ENCODE peak calls at places on chromosomes 12 and 14, in four cellular contexts. One of them, this sample, is unnamed.

GRCh38 chr14:35341454-35342159 is 49.4 kb downstream of the PSMA6 start:
- DNase-seq in activated naive CD4-positive, alpha-beta T cell: no peak
- DNase-seq in DMS79: peak; percentile 100
- DNase-seq in OCI-LY7: no peak
- DNase-seq in this sample: no peak

GRCh38 chr14:73752297-73752992 is 38.3 kb upstream of the PNMA1 start:
- DNase-seq in activated naive CD4-positive, alpha-beta T cell: no peak
- DNase-seq in DMS79: peak; percentile 74
- DNase-seq in OCI-LY7: peak; percentile 48
- DNase-seq in this sample: no peak

GRCh38 chr14:101707285-101707842 is 54.1 kb upstream of the PPP2R5C start:
- DNase-seq in activated naive CD4-positive, alpha-beta T cell: no peak
- DNase-seq in DMS79: peak; percentile 83
- DNase-seq in OCI-LY7: peak; percentile 83
- DNase-seq in this sample: peak; percentile 74

GRCh38 chr14:55448146-55448614 is 7.8 kb upstream of the TBPL2 start:
- DNase-seq in activated naive CD4-positive, alpha-beta T cell: no peak
- DNase-seq in DMS79: peak; percentile 49
- DNase-seq in OCI-LY7: no peak
- DNase-seq in this sample: no peak

GRCh38 chr12:62803756-62804155 is 131.2 kb downstream of the PPM1H start:
- DNase-seq in activated naive CD4-positive, alpha-beta T cell: no peak
- DNase-seq in DMS79: peak; percentile 52
- DNase-seq in OCI-LY7: no peak
- DNase-seq in this sample: no peak

GRCh38 chr14:59337151-59337611 is 128.0 kb downstream of the GPR135 start:
- DNase-seq in activated naive CD4-positive, alpha-beta T cell: no peak
- DNase-seq in DMS79: no peak
- DNase-seq in OCI-LY7: no peak
- DNase-seq in this sample: no peak

GRCh38 chr12:34389378-34390170 is 367.3 kb downstream of the ALG10 start:
- DNase-seq in activated naive CD4-positive, alpha-beta T cell: no peak
- DNase-seq in DMS79: no peak
- DNase-seq in OCI-LY7: no peak
- DNase-seq in this sample: no peak

GRCh38 chr12:106585862-106586534 is 3.2 kb downstream of the RFX4 start:
- DNase-seq in activated naive CD4-positive, alpha-beta T cell: no peak
- DNase-seq in DMS79: no peak
- DNase-seq in OCI-LY7: no peak
- DNase-seq in this sample: no peak

GRCh38 chr14:62706217-62706616 is 339.0 kb downstream of the KCNH5 start:
- DNase-seq in activated naive CD4-positive, alpha-beta T cell: no peak
- DNase-seq in DMS79: no peak
- DNase-seq in OCI-LY7: no peak
- DNase-seq in this sample: no peak

GRCh38 chr12:46264057-46264456 is 4.8 kb downstream of the SLC38A1 start:
- DNase-seq in activated naive CD4-positive, alpha-beta T cell: no peak
- DNase-seq in DMS79: no peak
- DNase-seq in OCI-LY7: no peak
- DNase-seq in this sample: no peak

GRCh38 chr12:64600164-64600561 is 10.1 kb upstream of the RASSF3 start:
- DNase-seq in activated naive CD4-positive, alpha-beta T cell: no peak
- DNase-seq in DMS79: no peak
- DNase-seq in OCI-LY7: no peak
- DNase-seq in this sample: no peak

GRCh38 chr14:35402323-35403084 is 2.0 kb downstream of the NFKBIA start:
- DNase-seq in activated naive CD4-positive, alpha-beta T cell: no peak
- DNase-seq in DMS79: no peak
- DNase-seq in OCI-LY7: peak; percentile 15
- DNase-seq in this sample: no peak

GRCh38 chr12:42235426-42235825 is 2.6 kb downstream of the YAF2 start:
- DNase-seq in activated naive CD4-positive, alpha-beta T cell: no peak
- DNase-seq in DMS79: peak; percentile 21
- DNase-seq in OCI-LY7: no peak
- DNase-seq in this sample: no peak

GRCh38 chr14:104353221-104353920 is 215.0 kb downstream of the KIF26A start:
- DNase-seq in activated naive CD4-positive, alpha-beta T cell: no peak
- DNase-seq in DMS79: no peak
- DNase-seq in OCI-LY7: no peak
- DNase-seq in this sample: no peak

GRCh38 chr14:81329640-81330385 is 70.3 kb downstream of the STON2 start:
- DNase-seq in activated naive CD4-positive, alpha-beta T cell: no peak
- DNase-seq in DMS79: peak; percentile 91
- DNase-seq in OCI-LY7: no peak
- DNase-seq in this sample: no peak

GRCh38 chr14:44912041-44912869 is 49.5 kb downstream of the KLHL28 start:
- DNase-seq in activated naive CD4-positive, alpha-beta T cell: no peak
- DNase-seq in DMS79: no peak
- DNase-seq in OCI-LY7: no peak
- DNase-seq in this sample: no peak

GRCh38 chr12:53862831-53863230 is 75.8 kb upstream of the HOXC13 start:
- DNase-seq in activated naive CD4-positive, alpha-beta T cell: no peak
- DNase-seq in DMS79: no peak
- DNase-seq in OCI-LY7: no peak
- DNase-seq in this sample: no peak

GRCh38 chr14:101518611-101519048 is 42.7 kb upstream of the DIO3 start:
- DNase-seq in activated naive CD4-positive, alpha-beta T cell: no peak
- DNase-seq in DMS79: no peak
- DNase-seq in OCI-LY7: no peak
- DNase-seq in this sample: no peak

GRCh38 chr12:129069886-129070285 is 216.6 kb downstream of the GLT1D1 start:
- DNase-seq in activated naive CD4-positive, alpha-beta T cell: no peak
- DNase-seq in DMS79: no peak
- DNase-seq in OCI-LY7: no peak
- DNase-seq in this sample: no peak

GRCh38 chr14:105414456-105415371 is 4.9 kb upstream of the MTA1 start:
- DNase-seq in activated naive CD4-positive, alpha-beta T cell: peak; percentile 35
- DNase-seq in DMS79: peak; percentile 65
- DNase-seq in OCI-LY7: no peak
- DNase-seq in this sample: peak; percentile 65

GRCh38 chr12:93137656-93138612 is 208.8 kb upstream of the EEA1 start:
- DNase-seq in activated naive CD4-positive, alpha-beta T cell: no peak
- DNase-seq in DMS79: no peak
- DNase-seq in OCI-LY7: no peak
- DNase-seq in this sample: no peak

GRCh38 chr12:66753810-66754209 is 74.9 kb upstream of the GRIP1 start:
- DNase-seq in activated naive CD4-positive, alpha-beta T cell: no peak
- DNase-seq in DMS79: no peak
- DNase-seq in OCI-LY7: no peak
- DNase-seq in this sample: no peak

GRCh38 chr12:76706099-76706498 is 57.8 kb upstream of the ZDHHC17 start:
- DNase-seq in activated naive CD4-positive, alpha-beta T cell: no peak
- DNase-seq in DMS79: no peak
- DNase-seq in OCI-LY7: peak; percentile 4
- DNase-seq in this sample: peak; percentile 49

GRCh38 chr12:104216461-104217058 is 981 bp downstream of the TXNRD1 start:
- DNase-seq in activated naive CD4-positive, alpha-beta T cell: no peak
- DNase-seq in DMS79: no peak
- DNase-seq in OCI-LY7: no peak
- DNase-seq in this sample: no peak

GRCh38 chr14:75991753-75992152 is 6.2 kb downstream of the IFT43 start:
- DNase-seq in activated naive CD4-positive, alpha-beta T cell: no peak
- DNase-seq in DMS79: no peak
- DNase-seq in OCI-LY7: no peak
- DNase-seq in this sample: no peak

GRCh38 chr14:34872822-34873590 is 2.2 kb downstream of the BAZ1A start:
- DNase-seq in activated naive CD4-positive, alpha-beta T cell: no peak
- DNase-seq in DMS79: peak; percentile 83
- DNase-seq in OCI-LY7: peak; percentile 23
- DNase-seq in this sample: peak; percentile 73

GRCh38 chr12:132484891-132485441 is 5.0 kb upstream of the FBRSL1 start:
- DNase-seq in activated naive CD4-positive, alpha-beta T cell: no peak
- DNase-seq in DMS79: no peak
- DNase-seq in OCI-LY7: no peak
- DNase-seq in this sample: no peak

GRCh38 chr14:99768381-99768780 is 24.8 kb upstream of the EML1 start:
- DNase-seq in activated naive CD4-positive, alpha-beta T cell: no peak
- DNase-seq in DMS79: no peak
- DNase-seq in OCI-LY7: no peak
- DNase-seq in this sample: no peak

GRCh38 chr12:54974281-54974680 is 10.3 kb downstream of the TESPA1 start:
- DNase-seq in activated naive CD4-positive, alpha-beta T cell: no peak
- DNase-seq in DMS79: no peak
- DNase-seq in OCI-LY7: no peak
- DNase-seq in this sample: no peak

GRCh38 chr12:2251485-2252179 is 198.8 kb downstream of the CACNA1C start:
- DNase-seq in activated naive CD4-positive, alpha-beta T cell: no peak
- DNase-seq in DMS79: peak; percentile 97
- DNase-seq in OCI-LY7: peak; percentile 46
- DNase-seq in this sample: no peak

GRCh38 chr12:47415054-47415453 is 290.8 kb downstream of the RPAP3 start:
- DNase-seq in activated naive CD4-positive, alpha-beta T cell: no peak
- DNase-seq in DMS79: no peak
- DNase-seq in OCI-LY7: no peak
- DNase-seq in this sample: no peak

GRCh38 chr12:47858511-47859266 is 39.0 kb upstream of the HDAC7 start:
- DNase-seq in activated naive CD4-positive, alpha-beta T cell: no peak
- DNase-seq in DMS79: no peak
- DNase-seq in OCI-LY7: no peak
- DNase-seq in this sample: no peak

GRCh38 chr12:109098142-109098652 is 800 bp downstream of the UNG start:
- DNase-seq in activated naive CD4-positive, alpha-beta T cell: no peak
- DNase-seq in DMS79: peak; percentile 58
- DNase-seq in OCI-LY7: no peak
- DNase-seq in this sample: no peak

GRCh38 chr12:57631566-57632368 is 1.2 kb downstream of the B4GALNT1 start:
- DNase-seq in activated naive CD4-positive, alpha-beta T cell: no peak
- DNase-seq in DMS79: no peak
- DNase-seq in OCI-LY7: no peak
- DNase-seq in this sample: no peak